ENCODE peak calls at places on chromosomes 6 and 20, in eight cellular contexts. D is H54; E is Right ventricle myocardium superior; F is stimulated activated CD8-positive, alpha-beta memory T cell treated with anti-CD3 and anti-CD28 coated beads, Interleukin-4, amount 100 ng/mL, for 1 hour; Z is NCI-H1694; R is HuH-7.5; L is coronary artery; V is NAMALWA. G is an unnamed sample.

GRCh38 chr20:61253264-61253639 is 1.2 kb downstream of the CDH4 start:
- DNase-seq in R (no peak), E (no peak), L (no peak), F (no peak), D (no peak), V (no peak), Z (no peak), G (no peak)

GRCh38 chr20:47784599-47785320 is 521 bp downstream of the SULF2 start:
- DNase-seq in F (no peak), E (peak), V (no peak), Z (peak), D (no peak), L (no peak), R (peak), G (peak)

GRCh38 chr6:2030682-2031244 is 214.6 kb downstream of the GMDS start:
- DNase-seq in R (no peak), V (no peak), F (no peak), Z (no peak), E (no peak), D (no peak), L (no peak), G (no peak)

GRCh38 chr20:47244451-47244850 is 112.0 kb downstream of the ZMYND8 start:
- DNase-seq in D (no peak), Z (no peak), L (no peak), R (no peak), E (no peak), V (no peak), F (no peak), G (no peak)

GRCh38 chr20:4063631-4064030 is 48.3 kb upstream of the RNF24 start:
- DNase-seq in V (no peak), Z (no peak), E (no peak), R (no peak), L (peak), D (no peak), F (no peak), G (no peak)

GRCh38 chr20:62707981-62708521 is 585 bp upstream of the NTSR1 start:
- DNase-seq in E (peak), Z (peak), R (peak), V (peak), F (no peak), D (peak), L (no peak), G (peak)

GRCh38 chr6:96809119-96809518 is 28.2 kb downstream of the GPR63 start:
- DNase-seq in L (no peak), F (no peak), V (no peak), Z (no peak), D (no peak), E (no peak), R (no peak), G (no peak)

GRCh38 chr6:110250838-110251237 is 70.6 kb downstream of the CDC40 start:
- DNase-seq in R (no peak), V (no peak), D (no peak), Z (no peak), E (no peak), L (no peak), F (no peak), G (no peak)

GRCh38 chr6:114342086-114342825 is 567 bp downstream of the HS3ST5 start:
- DNase-seq in V (no peak), R (peak), E (peak), L (no peak), F (no peak), Z (no peak), D (no peak), G (no peak)

GRCh38 chr6:157099912-157100593 is 223.3 kb downstream of the TMEM242 start:
- DNase-seq in F (no peak), Z (no peak), V (no peak), E (no peak), R (no peak), D (no peak), L (no peak), G (peak)

GRCh38 chr6:111096246-111096645 is 8.9 kb downstream of the SLC16A10 start:
- DNase-seq in L (no peak), V (peak), R (no peak), Z (no peak), F (no peak), E (no peak), D (no peak), G (no peak)

GRCh38 chr6:44493132-44493531 is 105.6 kb downstream of the CDC5L start:
- DNase-seq in V (no peak), L (no peak), E (no peak), R (no peak), F (no peak), D (no peak), Z (no peak), G (no peak)

GRCh38 chr6:149153100-149153499 is 164.4 kb upstream of the TAB2 start:
- DNase-seq in R (no peak), V (no peak), F (no peak), D (no peak), L (no peak), E (no peak), Z (no peak), G (no peak)

GRCh38 chr6:75566137-75566767 is 35.4 kb upstream of the SENP6 start:
- DNase-seq in E (no peak), L (no peak), V (no peak), Z (no peak), D (no peak), F (no peak), R (no peak), G (no peak)

GRCh38 chr6:118724211-118724610 is 72.8 kb upstream of the CEP85L start:
- DNase-seq in V (peak), E (no peak), R (no peak), D (no peak), L (no peak), Z (no peak), F (no peak), G (no peak)

G was measured in heart right ventricle.